ENCODE peak calls at places on chromosome 13, in four cellular contexts. S, B, Q and K are unnamed samples.

GRCh38 chr13:87887459-87888123 is 216.4 kb downstream of the SLITRK5 start:
- DNase-seq in S (no peak), Q (no peak), B (no peak), K (no peak)

GRCh38 chr13:46171739-46172138 is 10.2 kb downstream of the LCP1 start:
- DNase-seq in Q (no peak), B (no peak), S (no peak), K (no peak)

GRCh38 chr13:66341978-66342377 is 888.2 kb downstream of the PCDH9 start:
- DNase-seq in Q (no peak), S (no peak), B (no peak), K (no peak)

GRCh38 chr13:71242191-71242590 is 624.8 kb downstream of the DACH1 start:
- DNase-seq in Q (no peak), S (no peak), B (no peak), K (no peak)

GRCh38 chr13:67752741-67753140 is 522.6 kb upstream of the PCDH9 start:
- DNase-seq in S (no peak), Q (no peak), B (no peak), K (no peak)

GRCh38 chr13:31073859-31074718 is 87.6 kb downstream of the HSPH1 start:
- DNase-seq in B (no peak), S (peak; percentile 69), Q (no peak), K (peak; percentile 55)

GRCh38 chr13:90070837-90071525 is 1276.5 kb upstream of the MIR17HG start:
- DNase-seq in B (no peak), Q (no peak), S (no peak), K (no peak)

GRCh38 chr13:110113284-110113764 is 193.6 kb downstream of the COL4A1 start:
- DNase-seq in S (peak; percentile 80), Q (no peak), B (no peak), K (no peak)

GRCh38 chr13:41352935-41353801 is 42.1 kb downstream of the NAA16 start:
- DNase-seq in B (no peak), Q (peak; percentile 47), S (peak; percentile 59), K (peak; percentile 79)

GRCh38 chr13:49308104-49308875 is 60.6 kb downstream of the CDADC1 start:
- DNase-seq in B (no peak), S (peak; percentile 66), Q (no peak), K (no peak)

GRCh38 chr13:71880753-71881541 is 13.9 kb upstream of the DACH1 start:
- DNase-seq in S (no peak), Q (no peak), B (no peak), K (peak; percentile 61)

GRCh38 chr13:64538711-64539110 is 2691.4 kb downstream of the PCDH9 start:
- DNase-seq in B (no peak), Q (no peak), S (peak; percentile 13), K (no peak)

GRCh38 chr13:110505594-110505993 is 55.9 kb downstream of the RAB20 start:
- DNase-seq in S (no peak), B (no peak), Q (no peak), K (no peak)

GRCh38 chr13:40440990-40441820 is 225.2 kb downstream of the FOXO1 start:
- DNase-seq in B (no peak), S (no peak), Q (no peak), K (no peak)

GRCh38 chr13:49667773-49668172 is 23.5 kb downstream of the EBPL start:
- DNase-seq in Q (no peak), B (no peak), S (peak; percentile 44), K (no peak)

GRCh38 chr13:84812078-84812477 is 929.8 kb upstream of the SLITRK1 start:
- DNase-seq in S (no peak), B (no peak), Q (no peak), K (peak; percentile 24)

GRCh38 chr13:32384702-32385101 is 43.2 kb downstream of the N4BP2L1 start:
- DNase-seq in Q (no peak), B (no peak), S (no peak), K (no peak)

GRCh38 chr13:32381539-32381938 is 46.4 kb downstream of the N4BP2L1 start:
- DNase-seq in Q (peak; percentile 52), S (peak; percentile 37), B (peak; percentile 3), K (peak; percentile 86)

GRCh38 chr13:32385369-32385768 is 42.6 kb downstream of the N4BP2L1 start:
- DNase-seq in S (no peak), B (no peak), Q (no peak), K (no peak)

DNA sequence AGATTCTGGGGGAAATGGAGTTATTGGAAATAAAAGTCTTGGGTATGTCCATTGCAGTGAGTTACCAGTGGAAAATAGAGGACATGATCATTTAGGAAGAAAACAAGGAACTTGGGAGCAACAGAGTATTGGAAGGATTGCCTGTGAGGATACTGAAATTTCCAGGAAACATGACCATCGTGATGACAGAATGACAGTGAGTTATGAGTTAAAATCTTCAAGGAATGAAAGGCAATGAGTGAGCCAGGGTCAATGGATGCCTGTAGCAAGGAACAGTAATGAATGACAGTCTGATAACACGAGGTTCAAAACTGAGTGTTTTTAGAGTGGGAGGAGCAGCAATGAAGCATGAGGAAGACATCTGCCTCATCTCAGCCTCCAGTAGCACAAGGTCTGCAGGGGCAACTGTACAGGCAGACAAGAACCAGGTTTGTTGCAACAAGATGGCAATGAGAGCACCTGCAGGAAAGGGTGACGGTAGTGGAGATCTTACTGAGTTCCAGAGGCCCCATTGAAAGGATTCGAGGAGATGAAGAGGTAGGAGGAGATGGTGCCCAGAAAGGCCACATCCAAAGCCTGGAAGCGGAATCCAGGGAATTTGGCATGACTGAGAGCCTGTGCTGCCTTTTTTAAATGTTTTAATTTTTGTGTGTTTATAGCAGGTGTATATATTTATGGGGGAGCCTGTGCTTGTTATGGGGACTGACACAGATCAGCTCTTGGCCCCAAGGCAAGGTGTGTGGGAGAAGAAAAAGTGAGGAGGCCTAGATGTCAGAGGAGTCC is 43.9 kb downstream of the N4BP2L1 start:
- DNase-seq in Q (no peak), B (no peak), S (no peak), K (no peak)
- H3K56ac ChIP-seq in Q (no peak overlapping the region), B (no peak overlapping the region), S (no peak overlapping the region), K (no peak overlapping the region)

GRCh38 chr13:39202746-39203145 is 164.5 kb downstream of the NHLRC3 start:
- DNase-seq in B (no peak), S (no peak), Q (no peak), K (no peak)
- H3K56ac ChIP-seq in B (no peak overlapping the region), S (no peak overlapping the region), Q (no peak overlapping the region), K (no peak overlapping the region)

DNA sequence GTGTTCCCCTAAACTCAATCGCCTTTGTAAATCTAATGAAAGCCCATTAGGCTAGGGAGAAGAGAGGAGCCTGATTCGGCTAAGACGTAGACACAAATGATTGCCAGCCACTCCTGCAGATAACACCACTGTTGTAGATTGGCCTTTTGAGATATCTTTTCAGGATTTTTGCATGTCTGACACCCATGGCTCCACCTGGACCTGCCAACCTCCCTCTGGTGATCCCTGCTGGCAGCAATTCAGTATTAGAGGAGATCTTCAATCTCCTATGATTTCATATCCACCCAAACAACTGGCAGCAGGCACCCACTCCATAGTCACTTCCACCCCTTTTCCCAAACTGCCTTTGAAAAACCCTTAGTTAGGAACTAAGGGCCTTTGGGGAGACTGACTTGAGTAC is 191.9 kb upstream of the UBL3 start:
- DNase-seq in S (no peak), Q (no peak), B (no peak), K (peak; percentile 93)
- H3K56ac ChIP-seq in S (no peak overlapping the region), Q (no peak overlapping the region), B (no peak overlapping the region), K (peak overlapping the region; percentile 81)

GRCh38 chr13:108573455-108573854 is 56.0 kb upstream of the MYO16 start:
- DNase-seq in B (no peak), Q (no peak), S (no peak), K (peak; percentile 18)
- H3K56ac ChIP-seq in B (no peak overlapping the region), Q (no peak overlapping the region), S (no peak overlapping the region), K (no peak overlapping the region)

GRCh38 chr13:26555413-26555812 is 2.1 kb upstream of the WASF3 start:
- DNase-seq in B (no peak), S (no peak), Q (no peak), K (peak; percentile 40)

GRCh38 chr13:26544707-26545106 is 12.8 kb upstream of the WASF3 start:
- DNase-seq in S (no peak), Q (no peak), B (no peak), K (no peak)

GRCh38 chr13:26551255-26551654 is 6.2 kb upstream of the WASF3 start:
- DNase-seq in Q (no peak), B (no peak), S (peak; percentile 39), K (no peak)

GRCh38 chr13:26548251-26548765 is 9.2 kb upstream of the WASF3 start:
- DNase-seq in B (no peak), Q (no peak), S (no peak), K (no peak)

DNA sequence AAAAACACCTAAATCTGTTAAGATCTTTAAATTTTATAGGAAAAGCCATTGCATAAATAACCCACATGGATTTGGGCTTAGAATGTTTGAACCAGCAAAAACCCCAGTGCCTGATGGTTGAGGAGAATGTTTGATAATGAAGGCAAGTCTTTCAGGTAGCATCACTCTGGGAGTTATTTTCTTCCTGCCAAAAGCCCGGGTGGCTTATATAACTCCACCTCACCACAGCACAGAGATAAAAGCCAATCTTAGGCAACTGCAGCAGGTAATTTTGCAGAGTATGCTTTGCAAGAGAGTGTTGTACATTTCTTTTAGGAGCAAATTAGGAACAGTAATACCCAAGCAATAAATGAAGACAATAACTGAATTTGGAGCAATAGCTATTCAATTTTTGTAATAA is 7.8 kb upstream of the WASF3 start:
- DNase-seq in B (no peak), Q (no peak), S (no peak), K (no peak)
- H3K56ac ChIP-seq in B (no peak overlapping the region), Q (no peak overlapping the region), S (no peak overlapping the region), K (no peak overlapping the region)

GRCh38 chr13:100158569-100158968 is 69.7 kb downstream of the PCCA start:
- DNase-seq in B (no peak), Q (no peak), S (no peak), K (no peak)
- H3K56ac ChIP-seq in B (no peak overlapping the region), Q (no peak overlapping the region), S (no peak overlapping the region), K (no peak overlapping the region)

DNA sequence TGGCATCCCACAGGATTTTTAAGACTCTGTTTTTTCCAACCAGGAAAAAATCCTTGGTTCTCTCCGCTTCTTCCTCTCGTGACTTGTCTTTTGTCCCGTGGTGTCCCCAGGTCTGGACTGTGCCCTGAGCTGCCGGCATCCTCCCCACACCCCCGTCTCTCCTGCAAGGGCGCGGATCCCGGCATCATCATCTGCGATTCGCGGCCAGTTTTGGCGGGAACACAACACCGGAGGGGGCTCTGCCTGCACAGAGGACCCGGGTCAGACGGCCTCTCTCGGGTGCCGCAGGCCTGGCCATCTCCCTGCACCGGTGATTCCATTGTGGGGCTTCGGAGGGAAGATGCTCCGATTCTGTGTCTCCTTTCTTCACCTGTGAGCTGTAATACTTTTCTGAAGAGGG is 18.8 kb upstream of the GAS6 start:
- DNase-seq in S (no peak), Q (no peak), B (no peak), K (no peak)
- H3K56ac ChIP-seq in S (no peak overlapping the region), Q (no peak overlapping the region), B (no peak overlapping the region), K (no peak overlapping the region)

GRCh38 chr13:27526516-27526915 is 76.2 kb upstream of the MTIF3 start:
- DNase-seq in S (no peak), Q (no peak), B (no peak), K (no peak)

GRCh38 chr13:27528908-27529307 is 78.5 kb upstream of the MTIF3 start:
- DNase-seq in Q (no peak), B (no peak), S (no peak), K (no peak)

GRCh38 chr13:27523345-27524073 is 73.1 kb upstream of the MTIF3 start:
- DNase-seq in S (no peak), B (no peak), Q (no peak), K (peak; percentile 10)

GRCh38 chr13:27522847-27523246 is 72.5 kb upstream of the MTIF3 start:
- DNase-seq in Q (no peak), S (no peak), B (no peak), K (no peak)

GRCh38 chr13:27524981-27525975 is 74.9 kb upstream of the MTIF3 start:
- DNase-seq in B (no peak), S (no peak), Q (no peak), K (no peak)
- H3K56ac ChIP-seq in B (no peak overlapping the region), S (no peak overlapping the region), Q (no peak overlapping the region), K (no peak overlapping the region)